ENCODE peak calls at places on chromosomes 4 and X, in five cellular contexts. Y, G, V, I and T are unnamed samples.

GRCh38 chrX:149282909-149283308 is 222.2 kb downstream of the IDS start:
- DNase-seq in Y (no peak), G (no peak), V (no peak), I (no peak), T (no peak)

GRCh38 chr4:51895158-51895557 is 52.2 kb downstream of the DCUN1D4 start:
- DNase-seq in Y (no peak), G (no peak), V (no peak), I (no peak), T (no peak)

GRCh38 chr4:22668702-22669101 is 24.0 kb upstream of the GBA3 start:
- DNase-seq in Y (no peak), G (no peak), V (no peak), I (no peak), T (no peak)

GRCh38 chrX:150152546-150152945 is 210.6 kb upstream of the MAMLD1 start:
- DNase-seq in Y (no peak), G (no peak), V (no peak), I (no peak), T (no peak)

GRCh38 chrX:25175171-25175570 is 159.4 kb upstream of the ARX start:
- DNase-seq in Y (no peak), G (no peak), V (no peak), I (no peak), T (no peak)

GRCh38 chrX:107537815-107538214 is 88.4 kb downstream of the FRMPD3 start:
- DNase-seq in Y (no peak), G (no peak), V (peak), I (no peak), T (peak)

GRCh38 chr4:177229331-177229730 is 80.3 kb upstream of the NEIL3 start:
- DNase-seq in Y (no peak), G (no peak), V (no peak), I (no peak), T (peak)

GRCh38 chr4:7547368-7548040 is 112.8 kb upstream of the PSAPL1 start:
- DNase-seq in Y (peak), G (no peak), V (no peak), I (no peak), T (no peak)

GRCh38 chr4:175891863-175892262 is 79.8 kb upstream of the GPM6A start:
- DNase-seq in Y (peak), G (no peak), V (no peak), I (no peak), T (peak)

GRCh38 chr4:140326395-140326993 is 47.0 kb upstream of the SCOC start:
- DNase-seq in Y (peak), G (no peak), V (peak), I (peak), T (peak)